ENCODE peak calls at places on chromosome 13, in nine cellular contexts. One of them, this sample, is unnamed.

GRCh38 chr13:98575009-98575866 is 1.7 kb downstream of the STK24 start:
- DNase-seq in cardiac muscle cell: no peak
- DNase-seq in fibroblast of lung: peak
- DNase-seq in stimulated activated naive CD4-positive, alpha-beta T cell treated with Interleukin-2 at 50 U/mL for 16 hours: no peak
- DNase-seq in tibial artery: no peak
- DNase-seq in neural progenitor cell: peak
- DNase-seq in frontal cortex: no peak
- DNase-seq in pancreas: no peak
- DNase-seq in epithelial cell of esophagus: no peak
- DNase-seq in this sample: no peak

GRCh38 chr13:45851171-45851889 is at the start of gene SIAH3:
- DNase-seq in cardiac muscle cell: peak
- DNase-seq in fibroblast of lung: peak
- DNase-seq in stimulated activated naive CD4-positive, alpha-beta T cell treated with Interleukin-2 at 50 U/mL for 16 hours: no peak
- DNase-seq in tibial artery: no peak
- DNase-seq in neural progenitor cell: peak
- DNase-seq in frontal cortex: no peak
- DNase-seq in pancreas: no peak
- DNase-seq in epithelial cell of esophagus: peak
- DNase-seq in this sample: peak

GRCh38 chr13:88751994-88752393 is 1080.8 kb downstream of the SLITRK5 start:
- DNase-seq in cardiac muscle cell: no peak
- DNase-seq in fibroblast of lung: no peak
- DNase-seq in stimulated activated naive CD4-positive, alpha-beta T cell treated with Interleukin-2 at 50 U/mL for 16 hours: no peak
- DNase-seq in tibial artery: no peak
- DNase-seq in neural progenitor cell: no peak
- DNase-seq in frontal cortex: no peak
- DNase-seq in pancreas: no peak
- DNase-seq in epithelial cell of esophagus: no peak
- DNase-seq in this sample: no peak

GRCh38 chr13:35917252-35917941 is 213.8 kb downstream of the DCLK1 start:
- DNase-seq in cardiac muscle cell: peak
- DNase-seq in fibroblast of lung: no peak
- DNase-seq in stimulated activated naive CD4-positive, alpha-beta T cell treated with Interleukin-2 at 50 U/mL for 16 hours: no peak
- DNase-seq in tibial artery: no peak
- DNase-seq in neural progenitor cell: no peak
- DNase-seq in frontal cortex: no peak
- DNase-seq in pancreas: no peak
- DNase-seq in epithelial cell of esophagus: no peak
- DNase-seq in this sample: no peak

GRCh38 chr13:26386026-26386425 is 132.1 kb downstream of the CDK8 start:
- DNase-seq in cardiac muscle cell: no peak
- DNase-seq in fibroblast of lung: no peak
- DNase-seq in stimulated activated naive CD4-positive, alpha-beta T cell treated with Interleukin-2 at 50 U/mL for 16 hours: no peak
- DNase-seq in tibial artery: no peak
- DNase-seq in neural progenitor cell: no peak
- DNase-seq in frontal cortex: no peak
- DNase-seq in pancreas: no peak
- DNase-seq in epithelial cell of esophagus: peak
- DNase-seq in this sample: no peak

GRCh38 chr13:31207630-31208549 is 8.1 kb downstream of the B3GLCT start:
- DNase-seq in cardiac muscle cell: peak
- DNase-seq in fibroblast of lung: peak
- DNase-seq in stimulated activated naive CD4-positive, alpha-beta T cell treated with Interleukin-2 at 50 U/mL for 16 hours: no peak
- DNase-seq in tibial artery: no peak
- DNase-seq in neural progenitor cell: peak
- DNase-seq in frontal cortex: no peak
- DNase-seq in pancreas: no peak
- DNase-seq in epithelial cell of esophagus: no peak
- DNase-seq in this sample: peak

GRCh38 chr13:98436379-98436909 is 140.5 kb downstream of the STK24 start:
- DNase-seq in cardiac muscle cell: no peak
- DNase-seq in fibroblast of lung: no peak
- DNase-seq in stimulated activated naive CD4-positive, alpha-beta T cell treated with Interleukin-2 at 50 U/mL for 16 hours: no peak
- DNase-seq in tibial artery: no peak
- DNase-seq in neural progenitor cell: no peak
- DNase-seq in frontal cortex: no peak
- DNase-seq in pancreas: no peak
- DNase-seq in epithelial cell of esophagus: no peak
- DNase-seq in this sample: no peak

GRCh38 chr13:43908156-43909126 is 28.7 kb downstream of the LACC1 start:
- DNase-seq in cardiac muscle cell: peak
- DNase-seq in fibroblast of lung: peak
- DNase-seq in stimulated activated naive CD4-positive, alpha-beta T cell treated with Interleukin-2 at 50 U/mL for 16 hours: no peak
- DNase-seq in tibial artery: no peak
- DNase-seq in neural progenitor cell: peak
- DNase-seq in frontal cortex: no peak
- DNase-seq in pancreas: no peak
- DNase-seq in epithelial cell of esophagus: peak
- DNase-seq in this sample: peak

GRCh38 chr13:40152145-40152544 is 496.7 kb downstream of the COG6 start:
- DNase-seq in cardiac muscle cell: peak
- DNase-seq in fibroblast of lung: peak
- DNase-seq in stimulated activated naive CD4-positive, alpha-beta T cell treated with Interleukin-2 at 50 U/mL for 16 hours: no peak
- DNase-seq in tibial artery: peak
- DNase-seq in neural progenitor cell: no peak
- DNase-seq in frontal cortex: no peak
- DNase-seq in pancreas: no peak
- DNase-seq in epithelial cell of esophagus: peak
- DNase-seq in this sample: peak

GRCh38 chr13:97058417-97058816 is 64.1 kb upstream of the OXGR1 start:
- DNase-seq in cardiac muscle cell: no peak
- DNase-seq in fibroblast of lung: no peak
- DNase-seq in stimulated activated naive CD4-positive, alpha-beta T cell treated with Interleukin-2 at 50 U/mL for 16 hours: no peak
- DNase-seq in tibial artery: no peak
- DNase-seq in neural progenitor cell: peak
- DNase-seq in frontal cortex: no peak
- DNase-seq in pancreas: no peak
- DNase-seq in epithelial cell of esophagus: no peak
- DNase-seq in this sample: peak

GRCh38 chr13:113359556-113359955 is 4.4 kb downstream of the GRTP1 start:
- DNase-seq in cardiac muscle cell: no peak
- DNase-seq in fibroblast of lung: no peak
- DNase-seq in stimulated activated naive CD4-positive, alpha-beta T cell treated with Interleukin-2 at 50 U/mL for 16 hours: no peak
- DNase-seq in tibial artery: no peak
- DNase-seq in neural progenitor cell: no peak
- DNase-seq in frontal cortex: no peak
- DNase-seq in pancreas: no peak
- DNase-seq in epithelial cell of esophagus: no peak
- DNase-seq in this sample: no peak

GRCh38 chr13:58191754-58192153 is 560.2 kb downstream of the PCDH17 start:
- DNase-seq in cardiac muscle cell: no peak
- DNase-seq in fibroblast of lung: no peak
- DNase-seq in stimulated activated naive CD4-positive, alpha-beta T cell treated with Interleukin-2 at 50 U/mL for 16 hours: no peak
- DNase-seq in tibial artery: no peak
- DNase-seq in neural progenitor cell: no peak
- DNase-seq in frontal cortex: no peak
- DNase-seq in pancreas: no peak
- DNase-seq in epithelial cell of esophagus: no peak
- DNase-seq in this sample: no peak

GRCh38 chr13:66312312-66313087 is 917.6 kb downstream of the PCDH9 start:
- DNase-seq in cardiac muscle cell: peak
- DNase-seq in fibroblast of lung: peak
- DNase-seq in stimulated activated naive CD4-positive, alpha-beta T cell treated with Interleukin-2 at 50 U/mL for 16 hours: no peak
- DNase-seq in tibial artery: no peak
- DNase-seq in neural progenitor cell: no peak
- DNase-seq in frontal cortex: no peak
- DNase-seq in pancreas: peak
- DNase-seq in epithelial cell of esophagus: peak
- DNase-seq in this sample: peak

GRCh38 chr13:41179593-41180250 is 14.6 kb downstream of the KBTBD7 start:
- DNase-seq in cardiac muscle cell: peak
- DNase-seq in fibroblast of lung: peak
- DNase-seq in stimulated activated naive CD4-positive, alpha-beta T cell treated with Interleukin-2 at 50 U/mL for 16 hours: no peak
- DNase-seq in tibial artery: no peak
- DNase-seq in neural progenitor cell: no peak
- DNase-seq in frontal cortex: no peak
- DNase-seq in pancreas: no peak
- DNase-seq in epithelial cell of esophagus: peak
- DNase-seq in this sample: no peak

GRCh38 chr13:61414686-61415664 is 674 bp downstream of the PCDH20 start:
- DNase-seq in cardiac muscle cell: peak
- DNase-seq in fibroblast of lung: peak
- DNase-seq in stimulated activated naive CD4-positive, alpha-beta T cell treated with Interleukin-2 at 50 U/mL for 16 hours: no peak
- DNase-seq in tibial artery: no peak
- DNase-seq in neural progenitor cell: peak
- DNase-seq in frontal cortex: no peak
- DNase-seq in pancreas: peak
- DNase-seq in epithelial cell of esophagus: peak
- DNase-seq in this sample: peak

GRCh38 chr13:95956589-95957148 is 96.5 kb downstream of the UGGT2 start:
- DNase-seq in cardiac muscle cell: peak
- DNase-seq in fibroblast of lung: peak
- DNase-seq in stimulated activated naive CD4-positive, alpha-beta T cell treated with Interleukin-2 at 50 U/mL for 16 hours: no peak
- DNase-seq in tibial artery: no peak
- DNase-seq in neural progenitor cell: no peak
- DNase-seq in frontal cortex: no peak
- DNase-seq in pancreas: no peak
- DNase-seq in epithelial cell of esophagus: peak
- DNase-seq in this sample: no peak

GRCh38 chr13:110070511-110071120 is 236.3 kb downstream of the COL4A1 start:
- DNase-seq in cardiac muscle cell: peak
- DNase-seq in fibroblast of lung: peak
- DNase-seq in stimulated activated naive CD4-positive, alpha-beta T cell treated with Interleukin-2 at 50 U/mL for 16 hours: no peak
- DNase-seq in tibial artery: no peak
- DNase-seq in neural progenitor cell: no peak
- DNase-seq in frontal cortex: no peak
- DNase-seq in pancreas: no peak
- DNase-seq in epithelial cell of esophagus: peak
- DNase-seq in this sample: peak

GRCh38 chr13:40439928-40440327 is 226.5 kb downstream of the FOXO1 start:
- DNase-seq in cardiac muscle cell: peak
- DNase-seq in fibroblast of lung: no peak
- DNase-seq in stimulated activated naive CD4-positive, alpha-beta T cell treated with Interleukin-2 at 50 U/mL for 16 hours: no peak
- DNase-seq in tibial artery: peak
- DNase-seq in neural progenitor cell: no peak
- DNase-seq in frontal cortex: no peak
- DNase-seq in pancreas: no peak
- DNase-seq in epithelial cell of esophagus: no peak
- DNase-seq in this sample: no peak

GRCh38 chr13:85148009-85148408 is 651.2 kb downstream of the SLITRK6 start:
- DNase-seq in cardiac muscle cell: peak
- DNase-seq in fibroblast of lung: peak
- DNase-seq in stimulated activated naive CD4-positive, alpha-beta T cell treated with Interleukin-2 at 50 U/mL for 16 hours: no peak
- DNase-seq in tibial artery: no peak
- DNase-seq in neural progenitor cell: peak
- DNase-seq in frontal cortex: no peak
- DNase-seq in pancreas: no peak
- DNase-seq in epithelial cell of esophagus: peak
- DNase-seq in this sample: peak

GRCh38 chr13:75836441-75836840 is 200.3 kb downstream of the LMO7 start:
- DNase-seq in cardiac muscle cell: no peak
- DNase-seq in fibroblast of lung: no peak
- DNase-seq in stimulated activated naive CD4-positive, alpha-beta T cell treated with Interleukin-2 at 50 U/mL for 16 hours: no peak
- DNase-seq in tibial artery: no peak
- DNase-seq in neural progenitor cell: no peak
- DNase-seq in frontal cortex: no peak
- DNase-seq in pancreas: peak
- DNase-seq in epithelial cell of esophagus: no peak
- DNase-seq in this sample: no peak

GRCh38 chr13:31588923-31589322 is 150.4 kb upstream of the RXFP2 start:
- DNase-seq in cardiac muscle cell: no peak
- DNase-seq in fibroblast of lung: no peak
- DNase-seq in stimulated activated naive CD4-positive, alpha-beta T cell treated with Interleukin-2 at 50 U/mL for 16 hours: no peak
- DNase-seq in tibial artery: no peak
- DNase-seq in neural progenitor cell: no peak
- DNase-seq in frontal cortex: no peak
- DNase-seq in pancreas: no peak
- DNase-seq in epithelial cell of esophagus: no peak
- DNase-seq in this sample: no peak

GRCh38 chr13:46516624-46517318 is 36.2 kb upstream of the LRCH1 start:
- DNase-seq in cardiac muscle cell: peak
- DNase-seq in fibroblast of lung: no peak
- DNase-seq in stimulated activated naive CD4-positive, alpha-beta T cell treated with Interleukin-2 at 50 U/mL for 16 hours: no peak
- DNase-seq in tibial artery: no peak
- DNase-seq in neural progenitor cell: peak
- DNase-seq in frontal cortex: peak
- DNase-seq in pancreas: no peak
- DNase-seq in epithelial cell of esophagus: no peak
- DNase-seq in this sample: no peak

GRCh38 chr13:102395174-102395573 is 6.7 kb downstream of the FGF14 start:
- DNase-seq in cardiac muscle cell: no peak
- DNase-seq in fibroblast of lung: no peak
- DNase-seq in stimulated activated naive CD4-positive, alpha-beta T cell treated with Interleukin-2 at 50 U/mL for 16 hours: no peak
- DNase-seq in tibial artery: no peak
- DNase-seq in neural progenitor cell: no peak
- DNase-seq in frontal cortex: no peak
- DNase-seq in pancreas: no peak
- DNase-seq in epithelial cell of esophagus: no peak
- DNase-seq in this sample: no peak

GRCh38 chr13:114106991-114107685 is 25.3 kb downstream of the RASA3 start:
- DNase-seq in cardiac muscle cell: no peak
- DNase-seq in fibroblast of lung: no peak
- DNase-seq in stimulated activated naive CD4-positive, alpha-beta T cell treated with Interleukin-2 at 50 U/mL for 16 hours: no peak
- DNase-seq in tibial artery: peak
- DNase-seq in neural progenitor cell: no peak
- DNase-seq in frontal cortex: no peak
- DNase-seq in pancreas: no peak
- DNase-seq in epithelial cell of esophagus: no peak
- DNase-seq in this sample: no peak

GRCh38 chr13:31248361-31248760 is 48.6 kb downstream of the B3GLCT start:
- DNase-seq in cardiac muscle cell: no peak
- DNase-seq in fibroblast of lung: no peak
- DNase-seq in stimulated activated naive CD4-positive, alpha-beta T cell treated with Interleukin-2 at 50 U/mL for 16 hours: no peak
- DNase-seq in tibial artery: no peak
- DNase-seq in neural progenitor cell: no peak
- DNase-seq in frontal cortex: no peak
- DNase-seq in pancreas: no peak
- DNase-seq in epithelial cell of esophagus: no peak
- DNase-seq in this sample: no peak

GRCh38 chr13:82791035-82791434 is 1091.2 kb downstream of the SLITRK1 start:
- DNase-seq in cardiac muscle cell: no peak
- DNase-seq in fibroblast of lung: no peak
- DNase-seq in stimulated activated naive CD4-positive, alpha-beta T cell treated with Interleukin-2 at 50 U/mL for 16 hours: no peak
- DNase-seq in tibial artery: no peak
- DNase-seq in neural progenitor cell: no peak
- DNase-seq in frontal cortex: no peak
- DNase-seq in pancreas: no peak
- DNase-seq in epithelial cell of esophagus: peak
- DNase-seq in this sample: no peak

GRCh38 chr13:96817336-96817941 is 176.8 kb downstream of the OXGR1 start:
- DNase-seq in cardiac muscle cell: peak
- DNase-seq in fibroblast of lung: peak
- DNase-seq in stimulated activated naive CD4-positive, alpha-beta T cell treated with Interleukin-2 at 50 U/mL for 16 hours: no peak
- DNase-seq in tibial artery: no peak
- DNase-seq in neural progenitor cell: peak
- DNase-seq in frontal cortex: no peak
- DNase-seq in pancreas: no peak
- DNase-seq in epithelial cell of esophagus: peak
- DNase-seq in this sample: no peak

GRCh38 chr13:94416454-94417080 is 62.9 kb downstream of the DCT start:
- DNase-seq in cardiac muscle cell: peak
- DNase-seq in fibroblast of lung: peak
- DNase-seq in stimulated activated naive CD4-positive, alpha-beta T cell treated with Interleukin-2 at 50 U/mL for 16 hours: no peak
- DNase-seq in tibial artery: no peak
- DNase-seq in neural progenitor cell: peak
- DNase-seq in frontal cortex: no peak
- DNase-seq in pancreas: no peak
- DNase-seq in epithelial cell of esophagus: peak
- DNase-seq in this sample: no peak

GRCh38 chr13:79196366-79196765 is 209.7 kb downstream of the RBM26 start:
- DNase-seq in cardiac muscle cell: no peak
- DNase-seq in fibroblast of lung: no peak
- DNase-seq in stimulated activated naive CD4-positive, alpha-beta T cell treated with Interleukin-2 at 50 U/mL for 16 hours: no peak
- DNase-seq in tibial artery: no peak
- DNase-seq in neural progenitor cell: no peak
- DNase-seq in frontal cortex: no peak
- DNase-seq in pancreas: no peak
- DNase-seq in epithelial cell of esophagus: no peak
- DNase-seq in this sample: no peak